ENCODE peak calls at places on chromosomes 11 and 22, in ten cellular contexts. Z is mesenchymal stem cell; E is kidney epithelial cell; L is fibroblast of mammary gland; U is AG04450; K is neuronal stem cell; Q is mesendoderm; T is body of pancreas; S is CD8-positive, alpha-beta memory T cell; G is pancreas. M is an unnamed sample.

GRCh38 chr11:123707606-123708205 is 33.8 kb downstream of the ZNF202 start:
- DNase-seq in Z (peak; percentile 71), E (peak; percentile 16), L (peak; percentile 69), U (peak; percentile 39), K (peak; percentile 63), Q (peak; percentile 86), T (peak; percentile 69), S (no peak), G (peak; percentile 28), M (peak; percentile 39)

GRCh38 chr11:17894929-17895658 is 117.8 kb downstream of the SERGEF start:
- DNase-seq in Z (peak; percentile 5), E (no peak), L (no peak), U (no peak), K (no peak), Q (no peak), T (no peak), S (no peak), G (no peak), M (no peak)

GRCh38 chr11:19675397-19675796 is 37.2 kb upstream of the NAV2 start:
- DNase-seq in Z (no peak), E (no peak), L (no peak), U (no peak), K (no peak), Q (no peak), T (no peak), S (no peak), G (no peak), M (no peak)

GRCh38 chr22:31550871-31551370 is 54.6 kb downstream of the SFI1 start:
- DNase-seq in Z (no peak), E (no peak), L (no peak), U (no peak), K (no peak), Q (peak; percentile 25), T (no peak), S (no peak), G (no peak), M (no peak)

GRCh38 chr11:100328626-100329340 is 358.3 kb upstream of the ARHGAP42 start:
- DNase-seq in Z (peak; percentile 66), E (no peak), L (peak; percentile 1), U (no peak), K (no peak), Q (peak; percentile 42), T (no peak), S (no peak), G (no peak), M (no peak)

GRCh38 chr11:47412152-47412746 is 3.9 kb downstream of the SLC39A13 start:
- DNase-seq in Z (peak; percentile 56), E (no peak), L (peak; percentile 51), U (no peak), K (no peak), Q (peak; percentile 75), T (peak; percentile 66), S (peak; percentile 42), G (peak; percentile 35), M (no peak)

GRCh38 chr11:59207988-59208432 is 4.7 kb downstream of the MPEG1 start:
- DNase-seq in Z (peak; percentile 60), E (peak; percentile 55), L (peak; percentile 70), U (peak; percentile 43), K (peak; percentile 11), Q (peak; percentile 65), T (peak; percentile 57), S (peak; percentile 6), G (peak; percentile 32), M (peak; percentile 75)

GRCh38 chr11:44261800-44262591 is 47.9 kb downstream of the ALX4 start:
- DNase-seq in Z (no peak), E (no peak), L (no peak), U (no peak), K (no peak), Q (no peak), T (no peak), S (no peak), G (no peak), M (no peak)

GRCh38 chr22:17471901-17472566 is 91.3 kb upstream of the SLC25A18 start:
- DNase-seq in Z (no peak), E (no peak), L (no peak), U (no peak), K (peak; percentile 39), Q (peak; percentile 44), T (no peak), S (no peak), G (no peak), M (no peak)

GRCh38 chr11:1449516-1450270 is 36.9 kb downstream of the MOB2 start:
- DNase-seq in Z (no peak), E (no peak), L (no peak), U (no peak), K (no peak), Q (no peak), T (no peak), S (no peak), G (no peak), M (no peak)

GRCh38 chr11:721913-722811 is 16.1 kb downstream of the EPS8L2 start:
- DNase-seq in Z (no peak), E (no peak), L (no peak), U (no peak), K (no peak), Q (no peak), T (no peak), S (peak; percentile 32), G (peak; percentile 20), M (no peak)

GRCh38 chr11:93541884-93542752 is 1.1 kb downstream of the SMCO4 start:
- DNase-seq in Z (peak; percentile 84), E (no peak), L (peak; percentile 71), U (no peak), K (no peak), Q (peak; percentile 86), T (peak; percentile 55), S (peak; percentile 21), G (peak; percentile 26), M (no peak)

GRCh38 chr11:34448223-34448994 is 9.7 kb downstream of the CAT start:
- DNase-seq in Z (no peak), E (no peak), L (no peak), U (no peak), K (no peak), Q (no peak), T (no peak), S (no peak), G (no peak), M (no peak)

GRCh38 chr11:35655856-35656255 is 6.7 kb upstream of the TRIM44 start:
- DNase-seq in Z (no peak), E (no peak), L (no peak), U (no peak), K (no peak), Q (no peak), T (no peak), S (no peak), G (no peak), M (no peak)

GRCh38 chr11:3166268-3167142 is 1.4 kb upstream of the OSBPL5 start:
- DNase-seq in Z (no peak), E (no peak), L (no peak), U (no peak), K (no peak), Q (no peak), T (no peak), S (no peak), G (peak; percentile 11), M (no peak)

GRCh38 chr22:46914481-46914880 is 152.0 kb downstream of the TBC1D22A start:
- DNase-seq in Z (no peak), E (no peak), L (no peak), U (no peak), K (no peak), Q (no peak), T (no peak), S (no peak), G (no peak), M (no peak)

DNA sequence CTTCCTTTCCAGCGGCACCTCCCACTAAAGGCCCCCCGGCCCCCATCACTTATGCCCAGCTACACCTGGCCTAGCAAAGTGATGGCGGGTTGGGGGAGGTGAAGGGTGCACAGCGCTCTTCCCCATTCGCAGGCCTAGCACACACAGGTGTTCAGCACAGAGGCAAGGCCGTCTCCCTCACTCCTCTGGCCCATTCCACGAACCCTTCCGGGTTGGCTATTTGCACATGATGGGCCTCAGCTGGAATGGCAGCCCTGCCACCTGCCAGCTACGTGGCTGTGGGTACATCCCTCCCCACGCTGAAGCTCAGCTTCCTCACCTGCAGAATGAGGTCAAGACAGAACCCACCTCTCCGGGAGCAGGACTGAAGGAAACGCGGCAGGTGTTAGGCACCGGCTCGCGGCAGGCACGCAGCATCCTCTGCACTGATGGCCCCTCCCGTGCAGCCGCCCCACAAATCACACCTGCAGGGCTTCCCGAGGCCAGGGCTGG is 4.8 kb downstream of the KIAA0930 start:
- DNase-seq in Z (no peak), E (no peak), L (no peak), U (no peak), K (no peak), Q (no peak), T (peak; percentile 54), S (no peak), G (no peak), M (no peak)
- H3K4me3 ChIP-seq in Z (peak overlapping the region; percentile 29), E (no peak overlapping the region), L (no peak overlapping the region), U (no peak overlapping the region), K (no peak overlapping the region), Q (no peak overlapping the region), T (no peak overlapping the region), S (no peak overlapping the region), G (no peak overlapping the region), M (no peak overlapping the region)

DNA sequence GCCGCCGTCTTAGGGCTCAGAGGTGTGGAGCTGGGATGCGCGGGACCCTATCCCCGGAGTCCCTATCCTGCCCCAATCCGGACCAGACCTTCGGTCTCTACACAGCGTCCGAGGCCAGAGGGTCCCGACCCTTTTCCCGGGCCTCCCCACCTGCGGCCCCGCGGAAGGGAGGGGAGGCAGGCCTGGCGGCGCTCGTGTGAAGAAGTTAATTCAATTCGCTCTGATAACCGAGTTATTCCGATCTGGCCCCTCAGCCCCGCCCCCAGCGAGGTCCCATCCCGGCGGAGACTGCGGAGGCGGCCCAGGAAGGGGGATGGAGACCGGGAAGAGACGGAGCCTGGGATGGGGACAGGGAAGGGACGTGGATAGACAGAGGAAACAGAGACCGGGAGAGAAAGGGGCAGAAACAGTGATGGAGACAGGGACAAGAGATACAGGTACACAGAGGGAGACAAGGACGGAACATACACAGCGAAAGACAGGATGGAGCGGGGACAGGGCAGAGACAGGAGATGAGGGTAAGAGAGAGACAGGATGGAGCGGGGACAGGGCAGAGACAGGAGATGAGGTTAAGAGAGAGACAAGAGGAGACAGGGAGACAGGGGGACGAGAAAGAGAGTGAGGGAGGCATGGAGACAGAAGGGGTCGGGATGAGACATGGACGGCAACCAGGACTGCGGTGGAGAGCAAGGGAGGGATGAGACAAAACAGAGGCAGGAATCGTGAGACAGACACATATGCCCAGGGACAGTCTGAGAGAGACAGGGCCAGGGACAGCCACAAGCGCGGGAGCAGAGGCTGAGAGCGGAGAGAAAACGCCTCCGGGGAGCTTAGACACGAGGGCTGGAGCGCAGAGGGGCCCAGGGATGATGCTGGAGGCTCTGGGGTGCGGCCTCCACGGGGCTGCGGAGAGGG is 598 bp upstream of the PHOX2A start:
- DNase-seq in Z (no peak), E (no peak), L (no peak), U (no peak), K (no peak), Q (peak; percentile 75), T (no peak), S (no peak), G (no peak), M (no peak)
- H3K4me3 ChIP-seq in Z (no peak overlapping the region), E (no peak overlapping the region), L (no peak overlapping the region), U (peak overlapping the region; percentile 25), K (peak overlapping the region; percentile 37), Q (peak overlapping the region; percentile 53), T (no peak overlapping the region), S (no peak overlapping the region), G (no peak overlapping the region), M (peak overlapping the region; percentile 26)

GRCh38 chr11:57596266-57596885 is 1.1 kb upstream of the SERPING1 start:
- DNase-seq in Z (no peak), E (no peak), L (no peak), U (no peak), K (no peak), Q (no peak), T (no peak), S (no peak), G (no peak), M (no peak)
- H3K4me3 ChIP-seq in Z (no peak overlapping the region), E (no peak overlapping the region), L (no peak overlapping the region), U (no peak overlapping the region), K (no peak overlapping the region), Q (no peak overlapping the region), T (no peak overlapping the region), S (no peak overlapping the region), G (no peak overlapping the region), M (no peak overlapping the region)

GRCh38 chr22:19853058-19853878 is 1.4 kb downstream of the GNB1L start:
- DNase-seq in Z (no peak), E (no peak), L (no peak), U (no peak), K (no peak), Q (no peak), T (no peak), S (no peak), G (no peak), M (no peak)
- H3K4me3 ChIP-seq in Z (peak overlapping the region; percentile 64), E (peak overlapping the region; percentile 83), L (peak overlapping the region; percentile 89), U (peak overlapping the region; percentile 87), K (peak overlapping the region; percentile 92), Q (peak overlapping the region; percentile 92), T (no peak overlapping the region), S (peak overlapping the region; percentile 90), G (peak overlapping the region; percentile 87), M (peak overlapping the region; percentile 93)

M was measured in skeletal muscle cell.